ENCODE peak calls at places on chromosomes 2 and 18, in eight cellular contexts. Q is germinal center; X is fibroblast of the conjunctiva; J is activated naive CD8-positive, alpha-beta T cell treated with anti-CD3 and anti-CD28 coated beads for 36 hours; O is GM06990; M is DMS53; B is fibroblast of the aortic adventitia; H is HFFc6. R is an unnamed sample.

GRCh38 chr2:55090702-55091101 is 40.5 kb upstream of the RTN4 start:
- DNase-seq in Q (no peak), X (no peak), J (no peak), O (no peak), M (no peak), B (peak), H (peak), R (no peak)

GRCh38 chr2:32825291-32825712 is 121.5 kb upstream of the LTBP1 start:
- DNase-seq in Q (no peak), X (peak), J (no peak), O (no peak), M (no peak), B (peak), H (no peak), R (no peak)

GRCh38 chr2:193824474-193824873 is 1629.7 kb upstream of the TMEFF2 start:
- DNase-seq in Q (no peak), X (peak), J (no peak), O (no peak), M (no peak), B (peak), H (peak), R (no peak)

GRCh38 chr2:45253151-45253550 is 243.9 kb upstream of the SIX2 start:
- DNase-seq in Q (no peak), X (no peak), J (no peak), O (no peak), M (no peak), B (no peak), H (no peak), R (no peak)

GRCh38 chr2:74548285-74548918 is 5.3 kb downstream of the LOXL3 start:
- DNase-seq in Q (no peak), X (no peak), J (no peak), O (no peak), M (peak), B (no peak), H (no peak), R (no peak)

GRCh38 chr2:105593221-105593967 is 151.3 kb upstream of the NCK2 start:
- DNase-seq in Q (no peak), X (no peak), J (no peak), O (no peak), M (no peak), B (no peak), H (no peak), R (no peak)

GRCh38 chr2:112301973-112302372 is 26.6 kb downstream of the ZC3H6 start:
- DNase-seq in Q (no peak), X (no peak), J (no peak), O (no peak), M (no peak), B (peak), H (no peak), R (no peak)

GRCh38 chr2:238391042-238391441 is 35.7 kb upstream of the ASB1 start:
- DNase-seq in Q (no peak), X (no peak), J (no peak), O (no peak), M (no peak), B (no peak), H (no peak), R (no peak)

GRCh38 chr2:85525029-85525428 is 13.9 kb upstream of the MAT2A start:
- DNase-seq in Q (no peak), X (no peak), J (no peak), O (no peak), M (no peak), B (no peak), H (no peak), R (no peak)

GRCh38 chr2:132407767-132408166 is 8.8 kb upstream of the GPR39 start:
- DNase-seq in Q (no peak), X (no peak), J (no peak), O (no peak), M (no peak), B (no peak), H (no peak), R (no peak)

GRCh38 chr2:239304533-239305221 is 96.1 kb downstream of the HDAC4 start:
- DNase-seq in Q (no peak), X (no peak), J (no peak), O (no peak), M (no peak), B (no peak), H (no peak), R (no peak)

GRCh38 chr2:50597206-50597605 is 434.7 kb downstream of the NRXN1 start:
- DNase-seq in Q (no peak), X (no peak), J (no peak), O (no peak), M (no peak), B (no peak), H (no peak), R (no peak)

GRCh38 chr2:206614825-206615224 is 27.5 kb upstream of the FAM237A start:
- DNase-seq in Q (no peak), X (no peak), J (no peak), O (no peak), M (no peak), B (no peak), H (peak), R (no peak)

GRCh38 chr2:112048236-112048592 is 6.9 kb upstream of the TMEM87B start:
- DNase-seq in Q (no peak), X (no peak), J (no peak), O (no peak), M (no peak), B (no peak), H (no peak), R (no peak)

GRCh38 chr2:219079417-219079816 is 18.7 kb upstream of the IHH start:
- DNase-seq in Q (no peak), X (no peak), J (no peak), O (no peak), M (no peak), B (peak), H (peak), R (no peak)

GRCh38 chr2:33223851-33224250 is 252.6 kb upstream of the RASGRP3 start:
- DNase-seq in Q (no peak), X (no peak), J (no peak), O (no peak), M (no peak), B (peak), H (no peak), R (no peak)

GRCh38 chr2:150136901-150137300 is 350.6 kb downstream of the RND3 start:
- DNase-seq in Q (no peak), X (no peak), J (no peak), O (no peak), M (no peak), B (no peak), H (no peak), R (no peak)

GRCh38 chr2:147250652-147251356 is 594.0 kb upstream of the ACVR2A start:
- DNase-seq in Q (no peak), X (no peak), J (no peak), O (no peak), M (no peak), B (peak), H (no peak), R (no peak)

GRCh38 chr2:9690252-9690651 is 59.5 kb upstream of the YWHAQ start:
- DNase-seq in Q (no peak), X (no peak), J (no peak), O (no peak), M (no peak), B (no peak), H (no peak), R (no peak)

GRCh38 chr2:133235959-133236358 is 332.3 kb downstream of the NCKAP5 start:
- DNase-seq in Q (no peak), X (no peak), J (no peak), O (no peak), M (no peak), B (peak), H (no peak), R (no peak)

GRCh38 chr18:27206411-27206810 is 21.3 kb upstream of the CHST9 start:
- DNase-seq in Q (no peak), X (no peak), J (no peak), O (no peak), M (no peak), B (no peak), H (no peak), R (no peak)

GRCh38 chr2:3107567-3107966 is 270.1 kb downstream of the EIPR1 start:
- DNase-seq in Q (no peak), X (no peak), J (no peak), O (no peak), M (no peak), B (no peak), H (no peak), R (no peak)